ENCODE peak calls at places on chromosome 13, in nine cellular contexts. One of them, this sample, is unnamed.

GRCh38 chr13:69077267-69077666 is 1030.4 kb upstream of the ATXN8OS start:
- DNase-seq in NCI-H2171: no peak
- DNase-seq in anterior cingulate cortex: no peak
- DNase-seq in LoVo: no peak
- DNase-seq in mesenteric fat pad: no peak
- DNase-seq in fibroblast of lung: no peak
- DNase-seq in colonic mucosa: no peak
- DNase-seq in kidney tubule cell: no peak
- DNase-seq in stimulated activated CD8-positive, alpha-beta memory T cell treated with anti-CD3 and anti-CD28 coated beads, Interleukin-2, amount 100 ng/mL, for 48 hours: no peak
- DNase-seq in this sample: no peak

GRCh38 chr13:92677571-92677970 is 549.0 kb upstream of the GPC6 start:
- DNase-seq in NCI-H2171: no peak
- DNase-seq in anterior cingulate cortex: no peak
- DNase-seq in LoVo: no peak
- DNase-seq in kidney tubule cell: no peak
- DNase-seq in mesenteric fat pad: no peak
- DNase-seq in fibroblast of lung: no peak
- DNase-seq in colonic mucosa: no peak
- DNase-seq in stimulated activated CD8-positive, alpha-beta memory T cell treated with anti-CD3 and anti-CD28 coated beads, Interleukin-2, amount 100 ng/mL, for 48 hours: no peak
- DNase-seq in this sample: no peak

GRCh38 chr13:27264181-27264580 is 6.4 kb upstream of the RASL11A start:
- DNase-seq in NCI-H2171: peak; percentile 35
- DNase-seq in LoVo: no peak
- DNase-seq in stimulated activated CD8-positive, alpha-beta memory T cell treated with anti-CD3 and anti-CD28 coated beads, Interleukin-2, amount 100 ng/mL, for 48 hours: no peak
- DNase-seq in colonic mucosa: no peak
- DNase-seq in mesenteric fat pad: no peak
- DNase-seq in fibroblast of lung: peak; percentile 78
- DNase-seq in kidney tubule cell: peak; percentile 49
- DNase-seq in anterior cingulate cortex: no peak
- DNase-seq in this sample: no peak

GRCh38 chr13:113291997-113292862 is 4.8 kb upstream of the LAMP1 start:
- DNase-seq in NCI-H2171: no peak
- DNase-seq in fibroblast of lung: peak; percentile 22
- DNase-seq in mesenteric fat pad: no peak
- DNase-seq in colonic mucosa: peak; percentile 31
- DNase-seq in stimulated activated CD8-positive, alpha-beta memory T cell treated with anti-CD3 and anti-CD28 coated beads, Interleukin-2, amount 100 ng/mL, for 48 hours: no peak
- DNase-seq in LoVo: no peak
- DNase-seq in anterior cingulate cortex: no peak
- DNase-seq in kidney tubule cell: no peak
- DNase-seq in this sample: peak; percentile 53

GRCh38 chr13:80251403-80251802 is 89.5 kb downstream of the SPRY2 start:
- DNase-seq in mesenteric fat pad: no peak
- DNase-seq in fibroblast of lung: peak; percentile 69
- DNase-seq in stimulated activated CD8-positive, alpha-beta memory T cell treated with anti-CD3 and anti-CD28 coated beads, Interleukin-2, amount 100 ng/mL, for 48 hours: no peak
- DNase-seq in anterior cingulate cortex: no peak
- DNase-seq in kidney tubule cell: peak; percentile 70
- DNase-seq in LoVo: peak; percentile 40
- DNase-seq in NCI-H2171: no peak
- DNase-seq in colonic mucosa: no peak
- DNase-seq in this sample: no peak

GRCh38 chr13:109985871-109986270 is 199.5 kb upstream of the IRS2 start:
- DNase-seq in colonic mucosa: no peak
- DNase-seq in fibroblast of lung: peak; percentile 17
- DNase-seq in kidney tubule cell: peak; percentile 80
- DNase-seq in stimulated activated CD8-positive, alpha-beta memory T cell treated with anti-CD3 and anti-CD28 coated beads, Interleukin-2, amount 100 ng/mL, for 48 hours: no peak
- DNase-seq in NCI-H2171: no peak
- DNase-seq in LoVo: no peak
- DNase-seq in mesenteric fat pad: no peak
- DNase-seq in anterior cingulate cortex: no peak
- DNase-seq in this sample: no peak

GRCh38 chr13:83691966-83692365 is 190.3 kb downstream of the SLITRK1 start:
- DNase-seq in NCI-H2171: no peak
- DNase-seq in kidney tubule cell: no peak
- DNase-seq in mesenteric fat pad: no peak
- DNase-seq in stimulated activated CD8-positive, alpha-beta memory T cell treated with anti-CD3 and anti-CD28 coated beads, Interleukin-2, amount 100 ng/mL, for 48 hours: no peak
- DNase-seq in anterior cingulate cortex: no peak
- DNase-seq in colonic mucosa: no peak
- DNase-seq in LoVo: no peak
- DNase-seq in fibroblast of lung: peak; percentile 44
- DNase-seq in this sample: no peak

GRCh38 chr13:29594310-29594709 is 1.2 kb downstream of the SLC7A1 start:
- DNase-seq in LoVo: peak; percentile 72
- DNase-seq in anterior cingulate cortex: no peak
- DNase-seq in colonic mucosa: peak; percentile 63
- DNase-seq in stimulated activated CD8-positive, alpha-beta memory T cell treated with anti-CD3 and anti-CD28 coated beads, Interleukin-2, amount 100 ng/mL, for 48 hours: peak; percentile 19
- DNase-seq in fibroblast of lung: peak; percentile 91
- DNase-seq in kidney tubule cell: peak; percentile 95
- DNase-seq in NCI-H2171: peak; percentile 33
- DNase-seq in mesenteric fat pad: no peak
- DNase-seq in this sample: no peak

GRCh38 chr13:43744630-43745029 is 42.1 kb downstream of the ENOX1 start:
- DNase-seq in anterior cingulate cortex: no peak
- DNase-seq in stimulated activated CD8-positive, alpha-beta memory T cell treated with anti-CD3 and anti-CD28 coated beads, Interleukin-2, amount 100 ng/mL, for 48 hours: no peak
- DNase-seq in LoVo: no peak
- DNase-seq in mesenteric fat pad: no peak
- DNase-seq in NCI-H2171: no peak
- DNase-seq in colonic mucosa: no peak
- DNase-seq in fibroblast of lung: no peak
- DNase-seq in kidney tubule cell: no peak
- DNase-seq in this sample: no peak

GRCh38 chr13:85277753-85278152 is 521.5 kb downstream of the SLITRK6 start:
- DNase-seq in LoVo: no peak
- DNase-seq in mesenteric fat pad: no peak
- DNase-seq in fibroblast of lung: peak; percentile 87
- DNase-seq in kidney tubule cell: no peak
- DNase-seq in NCI-H2171: no peak
- DNase-seq in stimulated activated CD8-positive, alpha-beta memory T cell treated with anti-CD3 and anti-CD28 coated beads, Interleukin-2, amount 100 ng/mL, for 48 hours: no peak
- DNase-seq in colonic mucosa: no peak
- DNase-seq in anterior cingulate cortex: no peak
- DNase-seq in this sample: no peak

GRCh38 chr13:26468203-26468602 is 89.3 kb upstream of the WASF3 start:
- DNase-seq in fibroblast of lung: no peak
- DNase-seq in mesenteric fat pad: no peak
- DNase-seq in LoVo: no peak
- DNase-seq in colonic mucosa: no peak
- DNase-seq in stimulated activated CD8-positive, alpha-beta memory T cell treated with anti-CD3 and anti-CD28 coated beads, Interleukin-2, amount 100 ng/mL, for 48 hours: no peak
- DNase-seq in anterior cingulate cortex: no peak
- DNase-seq in NCI-H2171: no peak
- DNase-seq in kidney tubule cell: no peak
- DNase-seq in this sample: no peak

GRCh38 chr13:79799466-79799865 is 318.5 kb downstream of the NDFIP2 start:
- DNase-seq in NCI-H2171: peak; percentile 87
- DNase-seq in fibroblast of lung: no peak
- DNase-seq in mesenteric fat pad: no peak
- DNase-seq in colonic mucosa: no peak
- DNase-seq in stimulated activated CD8-positive, alpha-beta memory T cell treated with anti-CD3 and anti-CD28 coated beads, Interleukin-2, amount 100 ng/mL, for 48 hours: no peak
- DNase-seq in LoVo: no peak
- DNase-seq in anterior cingulate cortex: no peak
- DNase-seq in kidney tubule cell: no peak
- DNase-seq in this sample: no peak

GRCh38 chr13:66210677-66211076 is 1019.5 kb downstream of the PCDH9 start:
- DNase-seq in anterior cingulate cortex: no peak
- DNase-seq in kidney tubule cell: peak; percentile 83
- DNase-seq in LoVo: peak; percentile 24
- DNase-seq in NCI-H2171: no peak
- DNase-seq in mesenteric fat pad: no peak
- DNase-seq in fibroblast of lung: peak; percentile 98
- DNase-seq in colonic mucosa: no peak
- DNase-seq in stimulated activated CD8-positive, alpha-beta memory T cell treated with anti-CD3 and anti-CD28 coated beads, Interleukin-2, amount 100 ng/mL, for 48 hours: no peak
- DNase-seq in this sample: no peak

GRCh38 chr13:95118541-95119324 is 182.5 kb downstream of the ABCC4 start:
- DNase-seq in kidney tubule cell: no peak
- DNase-seq in colonic mucosa: no peak
- DNase-seq in NCI-H2171: no peak
- DNase-seq in LoVo: no peak
- DNase-seq in anterior cingulate cortex: no peak
- DNase-seq in fibroblast of lung: no peak
- DNase-seq in mesenteric fat pad: no peak
- DNase-seq in stimulated activated CD8-positive, alpha-beta memory T cell treated with anti-CD3 and anti-CD28 coated beads, Interleukin-2, amount 100 ng/mL, for 48 hours: no peak
- DNase-seq in this sample: no peak

GRCh38 chr13:27455331-27455855 is 5.0 kb upstream of the MTIF3 start:
- DNase-seq in stimulated activated CD8-positive, alpha-beta memory T cell treated with anti-CD3 and anti-CD28 coated beads, Interleukin-2, amount 100 ng/mL, for 48 hours: no peak
- DNase-seq in mesenteric fat pad: no peak
- DNase-seq in NCI-H2171: no peak
- DNase-seq in LoVo: no peak
- DNase-seq in kidney tubule cell: no peak
- DNase-seq in fibroblast of lung: no peak
- DNase-seq in anterior cingulate cortex: no peak
- DNase-seq in colonic mucosa: no peak
- DNase-seq in this sample: no peak